ENCODE peak calls at places on chromosome 21, in five cellular contexts. K is nephron progenitor cell; V is stimulated activated effector memory CD8-positive, alpha-beta T cell treated with anti-CD3 and anti-CD28 coated beads, Interleukin-12 subunit alpha, Interleukin-12 subunit beta, amount 100 ng/mL, for 72 hours; A is amniotic epithelial cell; B is ecto neural progenitor cell. J is an unnamed sample.

GRCh38 chr21:44927587-44928461 is 7.1 kb upstream of the ITGB2 start:
- DNase-seq in K (no peak), V (peak; percentile 82), A (peak; percentile 61), B (no peak), J (peak; percentile 96)

GRCh38 chr21:31198575-31198974 is 145.5 kb downstream of the TIAM1 start:
- DNase-seq in K (no peak), V (no peak), A (peak; percentile 45), B (no peak), J (no peak)

GRCh38 chr21:27423073-27423472 is 456.2 kb upstream of the ADAMTS5 start:
- DNase-seq in K (no peak), V (no peak), A (peak; percentile 91), B (no peak), J (peak; percentile 96)

GRCh38 chr21:45358711-45359310 is 46.2 kb upstream of the COL18A1 start:
- DNase-seq in K (no peak), V (no peak), A (no peak), B (no peak), J (no peak)

GRCh38 chr21:35528109-35529042 is 479.3 kb upstream of the RUNX1 start:
- DNase-seq in K (peak; percentile 35), V (peak; percentile 69), A (peak; percentile 59), B (no peak), J (no peak)

GRCh38 chr21:41466024-41466820 is 40.2 kb downstream of the MX1 start:
- DNase-seq in K (no peak), V (no peak), A (no peak), B (no peak), J (no peak)

GRCh38 chr21:33140288-33140687 is 70.3 kb downstream of the OLIG1 start:
- DNase-seq in K (no peak), V (no peak), A (no peak), B (no peak), J (no peak)

GRCh38 chr21:17428980-17429379 is 83.9 kb upstream of the CXADR start:
- DNase-seq in K (no peak), V (no peak), A (no peak), B (no peak), J (no peak)

GRCh38 chr21:39976805-39977204 is 109.6 kb downstream of the PCP4 start:
- DNase-seq in K (no peak), V (no peak), A (no peak), B (no peak), J (no peak)

GRCh38 chr21:44013380-44014088 is 1.4 kb downstream of the TRAPPC10 start:
- DNase-seq in K (no peak), V (no peak), A (no peak), B (no peak), J (peak; percentile 11)

GRCh38 chr21:27674037-27674436 is 707.1 kb upstream of the ADAMTS5 start:
- DNase-seq in K (no peak), V (no peak), A (peak; percentile 95), B (no peak), J (peak; percentile 83)

GRCh38 chr21:26433386-26433785 is 139.7 kb downstream of the CYYR1 start:
- DNase-seq in K (no peak), V (no peak), A (no peak), B (no peak), J (no peak)

GRCh38 chr21:45152265-45152746 is 77.9 kb downstream of the ADARB1 start:
- DNase-seq in K (peak; percentile 67), V (peak; percentile 72), A (no peak), B (peak; percentile 77), J (no peak)

GRCh38 chr21:35265170-35265877 is 216.2 kb upstream of the RUNX1 start:
- DNase-seq in K (no peak), V (no peak), A (peak; percentile 75), B (no peak), J (peak; percentile 34)

GRCh38 chr21:46297311-46298082 is 11.4 kb downstream of the YBEY start:
- DNase-seq in K (no peak), V (no peak), A (peak; percentile 29), B (no peak), J (no peak)

GRCh38 chr21:45863267-45863666 is 118.3 kb upstream of the COL6A1 start:
- DNase-seq in K (no peak), V (no peak), A (no peak), B (no peak), J (no peak)

GRCh38 chr21:36175771-36176565 is 19.3 kb downstream of the DOP1B start:
- DNase-seq in K (no peak), V (no peak), A (no peak), B (no peak), J (no peak)

GRCh38 chr21:42623684-42624083 is 29.7 kb upstream of the PDE9A start:
- DNase-seq in K (no peak), V (no peak), A (no peak), B (no peak), J (no peak)

J was measured in NCI-H226.